ENCODE peak calls at places on chromosomes 5 and 9, in four cellular contexts. One of them, this sample, is unnamed.

GRCh38 chr5:157471709-157472108 is 11.7 kb downstream of the NIPAL4 start:
- DNase-seq in hepatic stellate cell: no peak
- DNase-seq in lower lobe of right lung: no peak
- DNase-seq in stomach: no peak
- DNase-seq in this sample: no peak

GRCh38 chr5:101929628-101930027 is 366.5 kb downstream of the SLCO4C1 start:
- DNase-seq in hepatic stellate cell: no peak
- DNase-seq in lower lobe of right lung: no peak
- DNase-seq in stomach: no peak
- DNase-seq in this sample: no peak

GRCh38 chr5:115816226-115817042 is at the start of gene CDO1:
- DNase-seq in hepatic stellate cell: peak; percentile 34
- DNase-seq in lower lobe of right lung: peak; percentile 48
- DNase-seq in stomach: no peak
- DNase-seq in this sample: peak; percentile 65

GRCh38 chr5:180648658-180649296 is 623 bp downstream of the FLT4 start:
- DNase-seq in hepatic stellate cell: no peak
- DNase-seq in lower lobe of right lung: no peak
- DNase-seq in stomach: no peak
- DNase-seq in this sample: peak; percentile 65

GRCh38 chr9:108151161-108151586 is 661.6 kb upstream of the KLF4 start:
- DNase-seq in hepatic stellate cell: no peak
- DNase-seq in lower lobe of right lung: no peak
- DNase-seq in stomach: no peak
- DNase-seq in this sample: no peak

GRCh38 chr9:127921592-127922120 is 4.8 kb upstream of the ST6GALNAC4 start:
- DNase-seq in hepatic stellate cell: peak; percentile 85
- DNase-seq in lower lobe of right lung: peak; percentile 84
- DNase-seq in stomach: peak; percentile 81
- DNase-seq in this sample: peak; percentile 86

GRCh38 chr9:79257671-79258410 is 313.9 kb upstream of the TLE4 start:
- DNase-seq in hepatic stellate cell: no peak
- DNase-seq in lower lobe of right lung: no peak
- DNase-seq in stomach: no peak
- DNase-seq in this sample: no peak

GRCh38 chr9:109641079-109641659 is 138.8 kb upstream of the PALM2AKAP2 start:
- DNase-seq in hepatic stellate cell: no peak
- DNase-seq in lower lobe of right lung: no peak
- DNase-seq in stomach: no peak
- DNase-seq in this sample: no peak

GRCh38 chr5:132233811-132234683 is 6.4 kb upstream of the P4HA2 start:
- DNase-seq in hepatic stellate cell: no peak
- DNase-seq in lower lobe of right lung: no peak
- DNase-seq in stomach: no peak
- DNase-seq in this sample: peak; percentile 29

GRCh38 chr9:113993838-113994540 is 84.1 kb downstream of the AMBP start:
- DNase-seq in hepatic stellate cell: no peak
- DNase-seq in lower lobe of right lung: peak; percentile 86
- DNase-seq in stomach: peak; percentile 95
- DNase-seq in this sample: peak; percentile 89

GRCh38 chr5:56725709-56726108 is 89.6 kb upstream of the MAP3K1 start:
- DNase-seq in hepatic stellate cell: no peak
- DNase-seq in lower lobe of right lung: no peak
- DNase-seq in stomach: no peak
- DNase-seq in this sample: no peak

GRCh38 chr5:16916262-16916878 is 19.7 kb downstream of the MYO10 start:
- DNase-seq in hepatic stellate cell: peak; percentile 69
- DNase-seq in lower lobe of right lung: no peak
- DNase-seq in stomach: no peak
- DNase-seq in this sample: no peak

GRCh38 chr5:87599778-87600177 is 187.0 kb upstream of the CCNH start:
- DNase-seq in hepatic stellate cell: no peak
- DNase-seq in lower lobe of right lung: no peak
- DNase-seq in stomach: no peak
- DNase-seq in this sample: no peak

GRCh38 chr5:76958976-76959767 is 6.3 kb downstream of the CRHBP start:
- DNase-seq in hepatic stellate cell: no peak
- DNase-seq in lower lobe of right lung: no peak
- DNase-seq in stomach: no peak
- DNase-seq in this sample: no peak

GRCh38 chr9:134548618-134549017 is 93.0 kb upstream of the COL5A1 start:
- DNase-seq in hepatic stellate cell: no peak
- DNase-seq in lower lobe of right lung: peak; percentile 41
- DNase-seq in stomach: no peak
- DNase-seq in this sample: peak; percentile 50